ENCODE peak calls at places on chromosome 5, in seven cellular contexts. H is OCI-M1, W is endothelial cell of umbilical vein, Z is NCI-H774, K is HT1080, S is NCI-H1436, M is GM23248. I is an unnamed sample.

GRCh38 chr5:167284491-167284890 is 1007.0 kb upstream of the WWC1 start:
- DNase-seq in H (no peak), W (no peak), Z (no peak), K (peak), S (no peak), M (peak), I (peak)

GRCh38 chr5:148875205-148875875 is 48.9 kb downstream of the ADRB2 start:
- DNase-seq in H (no peak), W (no peak), Z (no peak), K (no peak), S (no peak), M (peak), I (no peak)

GRCh38 chr5:52837068-52837467 is 49.4 kb downstream of the ITGA1 start:
- DNase-seq in H (no peak), W (peak), Z (no peak), K (no peak), S (no peak), M (peak), I (no peak)

GRCh38 chr5:56985941-56986630 is 34.2 kb upstream of the MIER3 start:
- DNase-seq in H (peak), W (no peak), Z (no peak), K (no peak), S (no peak), M (peak), I (no peak)

GRCh38 chr5:23007226-23007625 is 154.1 kb upstream of the CDH12 start:
- DNase-seq in H (no peak), W (no peak), Z (no peak), K (no peak), S (no peak), M (no peak), I (no peak)

GRCh38 chr5:17951392-17952169 is 317.3 kb downstream of the TAF11L14 start:
- DNase-seq in H (peak), W (no peak), Z (no peak), K (peak), S (no peak), M (no peak), I (no peak)

GRCh38 chr5:43432486-43433365 is 20.5 kb upstream of the CCL28 start:
- DNase-seq in H (peak), W (no peak), Z (no peak), K (peak), S (no peak), M (peak), I (no peak)

GRCh38 chr5:102865510-102866314 is 110.6 kb downstream of the PAM start:
- DNase-seq in H (peak), W (peak), Z (peak), K (peak), S (peak), M (peak), I (peak)

GRCh38 chr5:110865400-110866094 is 126.7 kb downstream of the SLC25A46 start:
- DNase-seq in H (peak), W (peak), Z (no peak), K (peak), S (no peak), M (peak), I (peak)

I was measured in RKO.